ENCODE peak calls at places on chromosomes 12 and 14, in ten cellular contexts. R is NCI-H1092 treated with DMSO at 0.1 percent for 48 hours; L is central memory CD4-positive, alpha-beta T cell; D is RCC 7860; T is psoas muscle; G is hippocampal formation; J is stimulated activated CD4-positive, alpha-beta T cell treated with anti-CD3 and anti-CD28 coated beads, Interleukin-12 subunit alpha, Interleukin-12 subunit beta, amount 100 ng/mL, for 24 hours; Q is activated CD4-positive, alpha-beta T cell treated with anti-CD3 and anti-CD28 coated beads for 24 hours; X is A549; C is renal cortical epithelial cell. B is an unnamed sample.

GRCh38 chr12:88684610-88685009 is 104.3 kb upstream of the KITLG start:
- DNase-seq in R (no peak), L (no peak), D (no peak), T (no peak), G (no peak), J (no peak), Q (no peak), X (no peak), C (no peak), B (no peak)

GRCh38 chr12:75781532-75782046 is 250.0 kb downstream of the PHLDA1 start:
- DNase-seq in R (no peak), L (no peak), D (peak), T (no peak), G (no peak), J (no peak), Q (no peak), X (peak), C (no peak), B (no peak)

GRCh38 chr14:105080161-105080560 is 14.9 kb upstream of the GPR132 start:
- DNase-seq in R (no peak), L (no peak), D (no peak), T (no peak), G (no peak), J (no peak), Q (no peak), X (no peak), C (no peak), B (no peak)

GRCh38 chr12:524167-524951 is 64.6 kb downstream of the B4GALNT3 start:
- DNase-seq in R (no peak), L (no peak), D (no peak), T (no peak), G (no peak), J (no peak), Q (no peak), X (no peak), C (no peak), B (no peak)

GRCh38 chr14:20630340-20631022 is 11.0 kb downstream of the OR6S1 start:
- DNase-seq in R (no peak), L (no peak), D (peak), T (no peak), G (peak), J (no peak), Q (no peak), X (peak), C (peak), B (peak)

GRCh38 chr12:26319511-26319910 is 124.1 kb downstream of the SSPN start:
- DNase-seq in R (no peak), L (no peak), D (peak), T (peak), G (no peak), J (no peak), Q (no peak), X (no peak), C (peak), B (no peak)

GRCh38 chr12:1351926-1352325 is 242.5 kb downstream of the FBXL14 start:
- DNase-seq in R (no peak), L (no peak), D (no peak), T (no peak), G (no peak), J (no peak), Q (no peak), X (no peak), C (peak), B (no peak)

GRCh38 chr12:76183459-76184186 is 99.1 kb upstream of the NAP1L1 start:
- DNase-seq in R (no peak), L (no peak), D (peak), T (no peak), G (peak), J (no peak), Q (peak), X (peak), C (peak), B (no peak)

GRCh38 chr12:91778938-91779400 is 366.7 kb downstream of the BTG1 start:
- DNase-seq in R (no peak), L (peak), D (peak), T (no peak), G (no peak), J (peak), Q (peak), X (peak), C (peak), B (no peak)

GRCh38 chr14:58283730-58284129 is 14.6 kb upstream of the ARID4A start:
- DNase-seq in R (no peak), L (no peak), D (no peak), T (no peak), G (no peak), J (no peak), Q (no peak), X (no peak), C (no peak), B (no peak)

GRCh38 chr12:92290016-92290685 is 144.5 kb upstream of the BTG1 start:
- DNase-seq in R (no peak), L (no peak), D (peak), T (no peak), G (no peak), J (no peak), Q (no peak), X (no peak), C (peak), B (peak)

GRCh38 chr14:81301813-81302212 is 81.1 kb upstream of the GTF2A1 start:
- DNase-seq in R (no peak), L (no peak), D (no peak), T (no peak), G (no peak), J (no peak), Q (no peak), X (no peak), C (no peak), B (no peak)

B was measured in NCI-H510A treated with DMSO at 0.1 percent for 48 hours.